ENCODE peak calls at places on chromosomes 2 and 18, in eight cellular contexts. O is neural progenitor cell, H is PC-3, C is HCT116, Q is OCI-LY7, I is MM.1S, M is hepatocyte, B is SK-N-SH. X is an unnamed sample. For H3K9me3, the result is how much of the 10 kb centered on the place peaks cover.

GRCh38 chr18:49019446-49020045 is 68.8 kb upstream of the SMAD7 start:
- DNase-seq in I (no peak), B (no peak), O (no peak), M (peak), C (no peak), H (no peak), Q (no peak), X (no peak)

GRCh38 chr2:6926071-6926732 is 9.0 kb downstream of the RNF144A start:
- DNase-seq in M (no peak), I (no peak), H (no peak), B (no peak), C (no peak), O (no peak), Q (no peak), X (no peak)

GRCh38 chr2:19367346-19367745 is 8.9 kb upstream of the OSR1 start:
- DNase-seq in I (no peak), O (no peak), B (no peak), C (no peak), Q (no peak), M (no peak), H (no peak), X (peak)

GRCh38 chr2:204901591-204901990 is 356.3 kb downstream of the PARD3B start:
- DNase-seq in Q (no peak), M (no peak), I (no peak), O (no peak), C (no peak), B (no peak), H (no peak), X (no peak)

GRCh38 chr2:18546586-18546985 is 13.9 kb downstream of the RDH14 start:
- DNase-seq in Q (peak), C (no peak), I (peak), M (no peak), H (no peak), B (no peak), O (no peak), X (no peak)

GRCh38 chr2:239159476-239159911 is 241.3 kb downstream of the HDAC4 start:
- DNase-seq in C (no peak), M (no peak), B (no peak), I (no peak), Q (no peak), O (no peak), H (no peak), X (no peak)

GRCh38 chr2:84891355-84892010 is 10.6 kb upstream of the TRABD2A start:
- DNase-seq in Q (no peak), O (no peak), C (no peak), I (no peak), B (no peak), M (no peak), H (no peak), X (no peak)

GRCh38 chr2:17762457-17762856 is 8.5 kb downstream of the GEN1 start:
- DNase-seq in M (no peak), H (no peak), O (no peak), B (no peak), I (no peak), C (no peak), Q (no peak), X (no peak)

GRCh38 chr2:65666156-65666725 is 233.8 kb upstream of the SPRED2 start:
- DNase-seq in H (peak), B (no peak), C (no peak), I (peak), Q (no peak), M (peak), O (no peak), X (peak)

GRCh38 chr2:220046507-220046906 is 419.1 kb downstream of the SLC4A3 start:
- DNase-seq in H (no peak), O (no peak), M (no peak), I (no peak), B (no peak), Q (no peak), C (no peak), X (peak)

GRCh38 chr2:181627545-181627944 is 29.4 kb downstream of the CERKL start:
- DNase-seq in O (no peak), I (no peak), M (no peak), B (no peak), C (no peak), H (no peak), Q (no peak), X (peak)

GRCh38 chr2:86025976-86026743 is 79.5 kb downstream of the POLR1A start:
- DNase-seq in C (no peak), I (no peak), Q (no peak), M (no peak), H (no peak), O (no peak), B (no peak), X (no peak)

GRCh38 chr2:120867290-120868231 is 131.9 kb downstream of the GLI2 start:
- DNase-seq in Q (no peak), C (no peak), I (no peak), H (peak), M (peak), B (peak), O (peak), X (peak)

GRCh38 chr2:117555965-117556364 is 258.5 kb upstream of the DDX18 start:
- DNase-seq in Q (no peak), I (no peak), C (no peak), M (no peak), O (no peak), B (no peak), H (no peak), X (no peak)

GRCh38 chr2:85665264-85665937 is 2.6 kb downstream of the SFTPB start:
- DNase-seq in B (no peak), M (no peak), O (no peak), C (no peak), I (no peak), H (no peak), Q (no peak), X (no peak)

GRCh38 chr18:76499596-76500340 is 4.7 kb upstream of the ZNF516 start:
- DNase-seq in C (no peak), Q (peak), H (no peak), B (no peak), I (no peak), M (no peak), O (peak), X (no peak)

GRCh38 chr2:178419123-178419522 is 31.9 kb downstream of the PRKRA start:
- DNase-seq in C (no peak), Q (peak), M (peak), B (no peak), I (no peak), H (peak), O (no peak), X (peak)

GRCh38 chr2:13607139-13607538 is 890.4 kb downstream of the TRIB2 start:
- DNase-seq in Q (no peak), O (no peak), M (no peak), H (no peak), B (no peak), I (no peak), C (no peak), X (no peak)

GRCh38 chr2:18585526-18585925 is 3.8 kb downstream of the NT5C1B start:
- DNase-seq in B (no peak), I (no peak), C (no peak), M (no peak), O (no peak), H (peak), Q (no peak), X (peak)

GRCh38 chr2:44546469-44547127 is 184.9 kb downstream of the CAMKMT start:
- DNase-seq in O (no peak), M (no peak), H (no peak), B (peak), Q (no peak), I (no peak), C (no peak), X (no peak)

GRCh38 chr2:102117488-102117887 is 25.1 kb upstream of the IL1R1 start:
- DNase-seq in H (no peak), O (no peak), Q (no peak), I (no peak), M (no peak), C (no peak), B (no peak), X (no peak)

GRCh38 chr18:7470503-7470902 is 96.6 kb upstream of the PTPRM start:
- DNase-seq in O (no peak), Q (no peak), B (no peak), M (no peak), I (no peak), C (no peak), H (no peak), X (no peak)

GRCh38 chr2:230356084-230356483 is 29.1 kb downstream of the SP140L start:
- DNase-seq in M (no peak), I (no peak), O (no peak), H (no peak), C (no peak), B (no peak), Q (no peak), X (peak)
- TF ChIP-seq EZH2phosphoT487 in M (no peak), I (no peak), O (no peak), H (no peak), C (no peak), B (no peak), Q (no peak), X (no peak)

GRCh38 chr18:31575515-31576246 is 16.0 kb upstream of the TTR start:
- DNase-seq in Q (no peak), M (no peak), H (no peak), I (no peak), O (no peak), C (no peak), B (no peak), X (no peak)

GRCh38 chr18:31577195-31577594 is 14.5 kb upstream of the TTR start:
- DNase-seq in O (no peak), B (no peak), Q (peak), H (no peak), C (no peak), I (no peak), M (no peak), X (no peak)

GRCh38 chr18:31574359-31574758 is 17.3 kb upstream of the TTR start:
- DNase-seq in I (no peak), B (no peak), Q (peak), H (no peak), O (no peak), C (no peak), M (no peak), X (no peak)

GRCh38 chr18:31578126-31578525 is 13.6 kb upstream of the TTR start:
- DNase-seq in M (no peak), I (no peak), O (no peak), Q (no peak), H (no peak), B (no peak), C (no peak), X (no peak)

DNA sequence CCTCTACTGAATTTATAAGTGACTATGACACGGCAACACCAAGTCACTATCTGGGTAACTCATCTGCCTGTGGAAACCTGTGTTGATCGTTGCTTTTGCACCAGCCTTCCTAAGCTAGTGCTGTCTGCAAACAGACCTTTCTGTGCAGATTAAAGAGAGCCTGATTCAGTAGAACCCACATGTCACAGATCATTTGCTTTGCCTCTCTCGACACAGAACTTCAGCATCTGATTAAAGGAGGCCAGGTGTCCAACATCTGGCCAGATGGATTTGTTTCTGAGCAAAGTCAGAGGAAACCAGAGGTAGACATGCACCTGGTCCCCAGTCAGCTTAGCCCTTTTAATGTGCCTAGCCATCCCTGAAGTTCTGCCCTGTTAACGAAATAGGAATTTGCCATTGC is 15.0 kb upstream of the TTR start:
- DNase-seq in C (no peak), Q (peak), H (no peak), M (no peak), B (no peak), O (no peak), I (no peak), X (no peak)
- H3K4me2 ChIP-seq in C (no peak), Q (peak), H (no peak), M (no peak), B (no peak), O (no peak), I (no peak), X (no peak)

GRCh38 chr2:36476411-36476810 is 120.8 kb downstream of the CRIM1 start:
- DNase-seq in O (no peak), I (no peak), H (peak), C (no peak), Q (no peak), B (no peak), M (no peak), X (no peak)
- H3K9me3 ChIP-seq in O (under half), I (under half), H (under half), C (under half), Q (under half), B (under half), M (under half), X (under half)

GRCh38 chr2:232265329-232265728 is 113.2 kb upstream of the ALPP start:
- DNase-seq in M (no peak), C (no peak), O (no peak), Q (no peak), I (no peak), B (no peak), H (no peak), X (no peak)
- TF ChIP-seq EZH2phosphoT487 in M (no peak), C (no peak), O (no peak), Q (no peak), I (no peak), B (no peak), H (no peak), X (no peak)

DNA sequence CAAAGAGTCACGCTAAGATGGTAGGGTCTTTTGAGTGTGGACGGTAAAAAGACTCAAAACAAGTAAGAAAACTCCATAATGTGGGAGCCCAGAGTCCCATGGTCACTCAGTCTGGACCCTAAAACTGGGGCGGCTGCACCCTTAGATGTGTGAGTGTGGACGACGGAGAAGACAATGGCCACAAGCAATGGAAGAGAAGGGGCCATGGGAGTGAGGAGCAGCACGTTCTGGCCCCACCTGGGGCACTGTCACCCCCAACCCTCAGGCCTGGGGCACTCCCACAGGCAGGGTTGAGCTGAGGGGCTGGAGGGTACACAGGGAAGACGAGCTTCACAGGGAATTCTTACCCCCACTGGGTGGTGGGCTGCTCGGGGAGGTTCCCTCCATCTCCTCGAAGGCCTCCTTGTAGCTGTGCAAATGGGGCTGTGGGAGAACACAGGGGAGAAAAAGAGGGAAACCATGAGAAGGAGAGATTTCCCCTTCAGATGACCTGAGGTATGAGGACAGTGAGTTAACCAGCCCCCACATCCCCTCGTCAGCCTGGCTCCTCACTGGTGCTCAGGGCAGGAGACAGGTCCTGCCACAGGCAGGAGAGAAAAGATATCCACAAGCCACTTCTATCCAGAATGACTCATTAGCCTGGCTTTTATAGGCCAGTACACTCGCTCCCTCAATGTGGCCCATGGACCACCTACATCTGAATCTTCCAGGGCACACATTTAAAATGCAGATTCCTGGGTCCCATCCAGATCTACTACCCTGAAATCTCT is 167.9 kb downstream of the TNS1 start:
- DNase-seq in C (no peak), Q (no peak), M (no peak), B (no peak), O (no peak), H (no peak), I (no peak), X (peak)
- H3K4me2 ChIP-seq in C (no peak), Q (no peak), M (no peak), B (no peak), O (no peak), H (no peak), I (no peak), X (no peak)

GRCh38 chr2:2184549-2185249 is 146.4 kb downstream of the MYT1L start:
- DNase-seq in H (no peak), M (no peak), C (no peak), O (no peak), Q (no peak), I (no peak), B (no peak), X (no peak)

GRCh38 chr2:2183135-2183534 is 147.9 kb downstream of the MYT1L start:
- DNase-seq in M (no peak), I (no peak), C (no peak), B (peak), O (no peak), Q (no peak), H (no peak), X (no peak)

GRCh38 chr2:2183717-2184116 is 147.4 kb downstream of the MYT1L start:
- DNase-seq in O (no peak), I (no peak), Q (no peak), H (no peak), C (no peak), B (no peak), M (no peak), X (no peak)

GRCh38 chr2:2181505-2181904 is 149.6 kb downstream of the MYT1L start:
- DNase-seq in I (no peak), B (peak), C (no peak), Q (no peak), O (no peak), H (no peak), M (no peak), X (no peak)

DNA sequence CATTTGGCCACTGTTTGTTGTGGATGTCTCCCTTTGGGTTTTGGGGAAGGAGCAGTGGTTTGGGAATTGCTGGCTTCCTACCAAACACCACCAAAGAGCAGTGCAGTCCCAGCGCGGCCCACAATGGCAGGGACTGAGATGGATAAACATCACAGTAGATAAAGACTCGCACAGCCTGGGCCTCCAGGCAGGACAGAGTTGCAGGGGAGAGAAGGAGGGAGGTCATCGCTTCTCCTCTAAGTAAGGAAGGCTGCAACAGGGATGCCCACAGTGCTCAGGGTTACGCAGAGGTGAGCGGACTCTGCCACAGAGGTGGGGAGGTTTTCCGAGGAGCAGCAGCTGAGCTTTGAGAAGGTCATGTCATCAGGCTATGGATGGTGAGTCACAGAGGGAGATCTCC is 148.4 kb downstream of the MYT1L start:
- DNase-seq in I (no peak), H (no peak), O (no peak), M (no peak), Q (no peak), C (no peak), B (peak), X (no peak)
- H3K9me3 ChIP-seq in I (under half), H (under half), O (under half), M (under half), Q (under half), C (under half), B (under half), X (under half)

DNA sequence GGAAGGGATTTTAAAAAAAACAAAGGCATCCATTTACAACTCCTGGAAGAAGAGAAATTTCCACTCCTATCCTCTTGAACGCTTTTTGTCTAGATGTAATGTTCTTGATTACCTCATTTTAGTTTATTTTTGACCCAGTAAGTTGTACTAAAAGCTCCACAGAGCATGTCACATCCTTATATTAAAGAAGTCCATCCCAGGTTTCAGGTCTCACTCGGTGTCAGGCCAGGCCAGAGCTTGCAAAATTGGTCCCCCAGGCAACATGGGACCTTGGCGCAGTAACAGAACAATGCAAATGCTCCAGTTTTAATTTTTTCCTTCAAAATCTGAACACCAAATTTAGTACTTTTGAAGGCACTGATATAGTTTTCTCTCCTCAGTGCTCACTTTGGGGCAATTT is 218.4 kb upstream of the REV1 start:
- DNase-seq in H (no peak), I (no peak), C (no peak), O (no peak), Q (peak), M (no peak), B (peak), X (no peak)
- TF ChIP-seq EZH2phosphoT487 in H (no peak), I (no peak), C (no peak), O (no peak), Q (no peak), M (no peak), B (no peak), X (no peak)

GRCh38 chr2:217797661-217798069 is 205.1 kb downstream of the TNS1 start:
- DNase-seq in C (no peak), I (peak), Q (peak), M (no peak), O (no peak), H (peak), B (peak), X (no peak)
- H3K4me2 ChIP-seq in C (no peak), I (no peak), Q (no peak), M (no peak), O (no peak), H (no peak), B (no peak), X (no peak)

GRCh38 chr2:4718777-4719176 is 973.4 kb upstream of the SOX11 start:
- DNase-seq in Q (no peak), M (no peak), O (no peak), C (no peak), I (no peak), B (no peak), H (no peak), X (no peak)
- H3K9me3 ChIP-seq in Q (under half), M (under half), O (under half), C (under half), I (under half), B (under half), H (under half), X (under half)

GRCh38 chr2:217803639-217803932 is 199.2 kb downstream of the TNS1 start:
- DNase-seq in B (no peak), I (no peak), O (no peak), M (no peak), H (no peak), C (no peak), Q (no peak), X (no peak)

GRCh38 chr2:217802876-217803638 is 199.7 kb downstream of the TNS1 start:
- DNase-seq in C (no peak), Q (no peak), B (no peak), O (no peak), H (no peak), I (no peak), M (no peak), X (no peak)

GRCh38 chr2:217801711-217802110 is 201.1 kb downstream of the TNS1 start:
- DNase-seq in B (no peak), C (no peak), Q (no peak), O (no peak), M (no peak), H (no peak), I (no peak), X (no peak)

GRCh38 chr2:217801115-217801531 is 201.7 kb downstream of the TNS1 start:
- DNase-seq in M (no peak), I (no peak), B (peak), O (peak), Q (no peak), H (no peak), C (no peak), X (no peak)

GRCh38 chr2:217802261-217802660 is 200.5 kb downstream of the TNS1 start:
- DNase-seq in B (no peak), Q (no peak), H (no peak), O (no peak), C (no peak), M (no peak), I (no peak), X (no peak)
- TF ChIP-seq EZH2phosphoT487 in B (no peak), Q (no peak), H (no peak), O (no peak), C (no peak), M (no peak), I (no peak), X (no peak)